ENCODE peak calls at places on chromosomes 6 and 20, in eight cellular contexts. J is sigmoid colon; V is smooth muscle cell of the brain vasculature; N is iPS-NIHi11; F is K562; K is OCI-LY7; U is T-helper 1 cell; D is activated T-helper 2 cell treated with anti-CD3 and anti-CD28 coated beads, Interferon-gamma antibody, Interleukin-2, Interleukin-4, amounts not matched to agents 10 μg/mL and 5 μg/mL and 100 μg/mL, durations not matched to agents 14 hours and 24 hours and 36 hours. B is an unnamed sample.

GRCh38 chr6:128531696-128532095 is 11.3 kb upstream of the PTPRK start:
- DNase-seq in J (no peak), V (no peak), N (no peak), F (no peak), K (no peak), U (no peak), D (no peak), B (no peak)

GRCh38 chr20:31693987-31694661 is 28.5 kb downstream of the BCL2L1 start:
- DNase-seq in J (no peak), V (no peak), N (peak; percentile 52), F (no peak), K (no peak), U (no peak), D (no peak), B (no peak)

GRCh38 chr20:2418388-2418787 is 37.7 kb downstream of the TGM6 start:
- DNase-seq in J (no peak), V (no peak), N (no peak), F (no peak), K (no peak), U (no peak), D (no peak), B (no peak)

GRCh38 chr6:48985025-48985424 is 478.0 kb downstream of the MMUT start:
- DNase-seq in J (no peak), V (no peak), N (no peak), F (no peak), K (no peak), U (no peak), D (no peak), B (no peak)

GRCh38 chr20:22245139-22245538 is 339.2 kb downstream of the FOXA2 start:
- DNase-seq in J (no peak), V (no peak), N (no peak), F (no peak), K (no peak), U (no peak), D (no peak), B (no peak)

GRCh38 chr6:39835856-39836442 is 43.8 kb downstream of the DAAM2 start:
- DNase-seq in J (no peak), V (no peak), N (no peak), F (no peak), K (no peak), U (no peak), D (no peak), B (no peak)

GRCh38 chr6:46062312-46062711 is 46.7 kb upstream of the CLIC5 start:
- DNase-seq in J (no peak), V (no peak), N (no peak), F (no peak), K (no peak), U (no peak), D (no peak), B (no peak)

GRCh38 chr6:17945111-17945510 is 42.3 kb downstream of the KIF13A start:
- DNase-seq in J (no peak), V (no peak), N (no peak), F (no peak), K (no peak), U (no peak), D (no peak), B (peak; percentile 47)

GRCh38 chr20:19024296-19025035 is 188.0 kb upstream of the SLC24A3 start:
- DNase-seq in J (no peak), V (no peak), N (no peak), F (no peak), K (no peak), U (no peak), D (no peak), B (no peak)

GRCh38 chr6:132209351-132209750 is 191.9 kb downstream of the MOXD1 start:
- DNase-seq in J (no peak), V (no peak), N (no peak), F (no peak), K (no peak), U (no peak), D (no peak), B (no peak)

GRCh38 chr6:134201716-134202115 is 116.2 kb downstream of the SGK1 start:
- DNase-seq in J (no peak), V (no peak), N (no peak), F (no peak), K (no peak), U (no peak), D (no peak), B (no peak)

GRCh38 chr6:9140861-9141534 is 705.7 kb upstream of the SLC35B3 start:
- DNase-seq in J (no peak), V (no peak), N (no peak), F (no peak), K (no peak), U (no peak), D (no peak), B (no peak)

GRCh38 chr6:89612121-89612520 is 26.4 kb downstream of the LYRM2 start:
- DNase-seq in J (no peak), V (no peak), N (peak; percentile 66), F (no peak), K (no peak), U (no peak), D (no peak), B (no peak)

GRCh38 chr6:5334341-5334740 is 73.0 kb downstream of the FARS2 start:
- DNase-seq in J (no peak), V (no peak), N (no peak), F (no peak), K (no peak), U (no peak), D (no peak), B (peak; percentile 83)

GRCh38 chr20:53104889-53105288 is 132.7 kb downstream of the TSHZ2 start:
- DNase-seq in J (no peak), V (no peak), N (no peak), F (no peak), K (no peak), U (no peak), D (no peak), B (no peak)

GRCh38 chr6:149062653-149063348 is 254.7 kb upstream of the TAB2 start:
- DNase-seq in J (no peak), V (no peak), N (no peak), F (no peak), K (no peak), U (no peak), D (no peak), B (no peak)

GRCh38 chr6:138292482-138292881 is 74.2 kb upstream of the PBOV1 start:
- DNase-seq in J (no peak), V (no peak), N (no peak), F (no peak), K (no peak), U (no peak), D (no peak), B (no peak)

GRCh38 chr6:12909828-12910227 is 193.3 kb downstream of the PHACTR1 start:
- DNase-seq in J (no peak), V (no peak), N (no peak), F (no peak), K (no peak), U (no peak), D (no peak), B (no peak)

GRCh38 chr6:116386581-116387299 is 16.0 kb downstream of the DSE start:
- DNase-seq in J (no peak), V (no peak), N (no peak), F (no peak), K (no peak), U (no peak), D (no peak), B (no peak)

GRCh38 chr6:27081931-27082330 is 165.6 kb upstream of the PRSS16 start:
- DNase-seq in J (no peak), V (no peak), N (no peak), F (no peak), K (no peak), U (no peak), D (no peak), B (no peak)

GRCh38 chr20:50271674-50272412 is 81.2 kb downstream of the CEBPB start:
- DNase-seq in J (peak; percentile 78), V (no peak), N (no peak), F (no peak), K (no peak), U (no peak), D (no peak), B (no peak)

GRCh38 chr6:133817460-133818047 is 71.4 kb upstream of the TCF21 start:
- DNase-seq in J (no peak), V (no peak), N (peak; percentile 69), F (peak; percentile 70), K (peak; percentile 50), U (no peak), D (no peak), B (no peak)

GRCh38 chr6:57216235-57217101 is 5.6 kb downstream of the RAB23 start:
- DNase-seq in J (peak; percentile 86), V (no peak), N (no peak), F (no peak), K (no peak), U (no peak), D (no peak), B (no peak)

GRCh38 chr20:59006864-59007757 is at the start of gene CTSZ:
- DNase-seq in J (peak; percentile 76), V (no peak), N (peak; percentile 96), F (peak; percentile 96), K (peak; percentile 53), U (peak; percentile 45), D (peak; percentile 39), B (no peak)

GRCh38 chr6:33082702-33083101 is 6.9 kb downstream of the HLA-DPB1 start:
- DNase-seq in J (no peak), V (no peak), N (peak; percentile 63), F (peak; percentile 29), K (peak; percentile 59), U (peak; percentile 58), D (no peak), B (no peak)

GRCh38 chr6:125018136-125018535 is 55.9 kb downstream of the RNF217 start:
- DNase-seq in J (no peak), V (no peak), N (no peak), F (no peak), K (no peak), U (no peak), D (no peak), B (no peak)

GRCh38 chr6:63567966-63568365 is 4.3 kb upstream of the LOC128125822 start:
- DNase-seq in J (no peak), V (no peak), N (no peak), F (no peak), K (no peak), U (no peak), D (no peak), B (no peak)

GRCh38 chr20:14344746-14345145 is 7.3 kb upstream of the FLRT3 start:
- DNase-seq in J (no peak), V (no peak), N (no peak), F (no peak), K (no peak), U (no peak), D (no peak), B (no peak)

GRCh38 chr6:167574431-167575097 is 249.7 kb downstream of the TTLL2 start:
- DNase-seq in J (peak; percentile 65), V (no peak), N (peak; percentile 7), F (no peak), K (no peak), U (no peak), D (no peak), B (no peak)

GRCh38 chr6:110233769-110234374 is 53.6 kb downstream of the CDC40 start:
- DNase-seq in J (no peak), V (no peak), N (no peak), F (no peak), K (peak; percentile 70), U (peak; percentile 49), D (no peak), B (no peak)

GRCh38 chr20:39800111-39800510 is 838.0 kb downstream of the DHX35 start:
- DNase-seq in J (no peak), V (no peak), N (no peak), F (no peak), K (no peak), U (no peak), D (no peak), B (no peak)

GRCh38 chr6:157790548-157791160 is 32.4 kb upstream of the SNX9 start:
- DNase-seq in J (no peak), V (no peak), N (no peak), F (peak; percentile 34), K (no peak), U (no peak), D (no peak), B (no peak)

GRCh38 chr20:19812696-19813095 is 54.6 kb downstream of the RIN2 start:
- DNase-seq in J (no peak), V (no peak), N (no peak), F (no peak), K (no peak), U (no peak), D (no peak), B (no peak)

GRCh38 chr6:19669206-19669605 is 168.0 kb upstream of the ID4 start:
- DNase-seq in J (no peak), V (no peak), N (no peak), F (no peak), K (no peak), U (no peak), D (no peak), B (no peak)